ENCODE peak calls at places on chromosomes 13 and 19, in eight cellular contexts. One of them, this sample, is unnamed.

GRCh38 chr19:40862785-40863184 is 12.5 kb upstream of the CYP2A6 start:
- DNase-seq in endothelial cell: no peak
- DNase-seq in cardiac fibroblast: peak; percentile 28
- DNase-seq in heart right ventricle: no peak
- DNase-seq in psoas muscle: no peak
- DNase-seq in left ventricle myocardium inferior: no peak
- DNase-seq in dorsolateral prefrontal cortex: no peak
- DNase-seq in fibroblast of lung: peak; percentile 53
- DNase-seq in this sample: no peak

GRCh38 chr19:2427323-2428026 is at the start of gene TIMM13:
- DNase-seq in endothelial cell: peak; percentile 95
- DNase-seq in cardiac fibroblast: peak; percentile 98
- DNase-seq in heart right ventricle: peak; percentile 97
- DNase-seq in psoas muscle: peak; percentile 99
- DNase-seq in left ventricle myocardium inferior: peak; percentile 96
- DNase-seq in dorsolateral prefrontal cortex: peak; percentile 97
- DNase-seq in fibroblast of lung: peak; percentile 98
- DNase-seq in this sample: peak; percentile 93

GRCh38 chr13:73307481-73307880 is 248.7 kb downstream of the KLF5 start:
- DNase-seq in endothelial cell: no peak
- DNase-seq in cardiac fibroblast: no peak
- DNase-seq in heart right ventricle: no peak
- DNase-seq in psoas muscle: no peak
- DNase-seq in left ventricle myocardium inferior: no peak
- DNase-seq in dorsolateral prefrontal cortex: no peak
- DNase-seq in fibroblast of lung: no peak
- DNase-seq in this sample: no peak

GRCh38 chr13:59946924-59947323 is 216.8 kb downstream of the DIAPH3 start:
- DNase-seq in endothelial cell: no peak
- DNase-seq in cardiac fibroblast: peak; percentile 52
- DNase-seq in heart right ventricle: no peak
- DNase-seq in psoas muscle: no peak
- DNase-seq in left ventricle myocardium inferior: no peak
- DNase-seq in dorsolateral prefrontal cortex: no peak
- DNase-seq in fibroblast of lung: no peak
- DNase-seq in this sample: no peak

GRCh38 chr19:44303976-44304568 is 753 bp downstream of the ZNF235 start:
- DNase-seq in endothelial cell: peak; percentile 15
- DNase-seq in cardiac fibroblast: no peak
- DNase-seq in heart right ventricle: no peak
- DNase-seq in psoas muscle: no peak
- DNase-seq in left ventricle myocardium inferior: no peak
- DNase-seq in dorsolateral prefrontal cortex: no peak
- DNase-seq in fibroblast of lung: no peak
- DNase-seq in this sample: no peak

GRCh38 chr13:107843281-107843680 is 372.1 kb downstream of the LIG4 start:
- DNase-seq in endothelial cell: no peak
- DNase-seq in cardiac fibroblast: no peak
- DNase-seq in heart right ventricle: no peak
- DNase-seq in psoas muscle: no peak
- DNase-seq in left ventricle myocardium inferior: no peak
- DNase-seq in dorsolateral prefrontal cortex: no peak
- DNase-seq in fibroblast of lung: no peak
- DNase-seq in this sample: no peak

GRCh38 chr19:31118292-31118925 is 230.8 kb downstream of the TSHZ3 start:
- DNase-seq in endothelial cell: no peak
- DNase-seq in cardiac fibroblast: no peak
- DNase-seq in heart right ventricle: no peak
- DNase-seq in psoas muscle: no peak
- DNase-seq in left ventricle myocardium inferior: peak; percentile 17
- DNase-seq in dorsolateral prefrontal cortex: no peak
- DNase-seq in fibroblast of lung: no peak
- DNase-seq in this sample: no peak

GRCh38 chr13:28415994-28416411 is 78.9 kb downstream of the FLT1 start:
- DNase-seq in endothelial cell: no peak
- DNase-seq in cardiac fibroblast: no peak
- DNase-seq in heart right ventricle: no peak
- DNase-seq in psoas muscle: no peak
- DNase-seq in left ventricle myocardium inferior: no peak
- DNase-seq in dorsolateral prefrontal cortex: no peak
- DNase-seq in fibroblast of lung: no peak
- DNase-seq in this sample: no peak

GRCh38 chr13:41034382-41034781 is 15.3 kb upstream of the ELF1 start:
- DNase-seq in endothelial cell: no peak
- DNase-seq in cardiac fibroblast: no peak
- DNase-seq in heart right ventricle: no peak
- DNase-seq in psoas muscle: no peak
- DNase-seq in left ventricle myocardium inferior: no peak
- DNase-seq in dorsolateral prefrontal cortex: no peak
- DNase-seq in fibroblast of lung: no peak
- DNase-seq in this sample: no peak

GRCh38 chr13:102800145-102801041 is 1.5 kb downstream of the BIVM start:
- DNase-seq in endothelial cell: peak; percentile 91
- DNase-seq in cardiac fibroblast: peak; percentile 85
- DNase-seq in heart right ventricle: peak; percentile 88
- DNase-seq in psoas muscle: peak; percentile 93
- DNase-seq in left ventricle myocardium inferior: peak; percentile 86
- DNase-seq in dorsolateral prefrontal cortex: peak; percentile 66
- DNase-seq in fibroblast of lung: peak; percentile 78
- DNase-seq in this sample: peak; percentile 80

GRCh38 chr19:49997709-49998108 is 27.5 kb downstream of the VRK3 start:
- DNase-seq in endothelial cell: peak; percentile 19
- DNase-seq in cardiac fibroblast: peak; percentile 20
- DNase-seq in heart right ventricle: no peak
- DNase-seq in psoas muscle: no peak
- DNase-seq in left ventricle myocardium inferior: no peak
- DNase-seq in dorsolateral prefrontal cortex: no peak
- DNase-seq in fibroblast of lung: peak; percentile 21
- DNase-seq in this sample: no peak

GRCh38 chr19:48868196-48868886 is at the start of gene PLEKHA4:
- DNase-seq in endothelial cell: peak; percentile 26
- DNase-seq in cardiac fibroblast: peak; percentile 73
- DNase-seq in heart right ventricle: peak; percentile 81
- DNase-seq in psoas muscle: peak; percentile 85
- DNase-seq in left ventricle myocardium inferior: peak; percentile 86
- DNase-seq in dorsolateral prefrontal cortex: no peak
- DNase-seq in fibroblast of lung: peak; percentile 50
- DNase-seq in this sample: no peak

GRCh38 chr13:51643882-51644281 is 59.6 kb downstream of the WDFY2 start:
- DNase-seq in endothelial cell: no peak
- DNase-seq in cardiac fibroblast: peak; percentile 92
- DNase-seq in heart right ventricle: no peak
- DNase-seq in psoas muscle: no peak
- DNase-seq in left ventricle myocardium inferior: no peak
- DNase-seq in dorsolateral prefrontal cortex: no peak
- DNase-seq in fibroblast of lung: peak; percentile 90
- DNase-seq in this sample: no peak

GRCh38 chr13:100108913-100109507 is 20.1 kb downstream of the PCCA start:
- DNase-seq in endothelial cell: no peak
- DNase-seq in cardiac fibroblast: peak; percentile 37
- DNase-seq in heart right ventricle: no peak
- DNase-seq in psoas muscle: no peak
- DNase-seq in left ventricle myocardium inferior: no peak
- DNase-seq in dorsolateral prefrontal cortex: no peak
- DNase-seq in fibroblast of lung: no peak
- DNase-seq in this sample: no peak

GRCh38 chr19:15977193-15977592 is 28.4 kb downstream of the OR10H4 start:
- DNase-seq in endothelial cell: no peak
- DNase-seq in cardiac fibroblast: no peak
- DNase-seq in heart right ventricle: no peak
- DNase-seq in psoas muscle: no peak
- DNase-seq in left ventricle myocardium inferior: no peak
- DNase-seq in dorsolateral prefrontal cortex: no peak
- DNase-seq in fibroblast of lung: no peak
- DNase-seq in this sample: no peak

GRCh38 chr19:14496029-14496848 is at the start of gene GIPC1:
- DNase-seq in endothelial cell: peak; percentile 98
- DNase-seq in cardiac fibroblast: peak; percentile 100
- DNase-seq in heart right ventricle: peak; percentile 97
- DNase-seq in psoas muscle: peak; percentile 98
- DNase-seq in left ventricle myocardium inferior: peak; percentile 96
- DNase-seq in dorsolateral prefrontal cortex: peak; percentile 98
- DNase-seq in fibroblast of lung: peak; percentile 99
- DNase-seq in this sample: peak; percentile 97

GRCh38 chr13:101258071-101258470 is 158.2 kb downstream of the NALCN start:
- DNase-seq in endothelial cell: no peak
- DNase-seq in cardiac fibroblast: peak; percentile 36
- DNase-seq in heart right ventricle: no peak
- DNase-seq in psoas muscle: peak; percentile 41
- DNase-seq in left ventricle myocardium inferior: no peak
- DNase-seq in dorsolateral prefrontal cortex: no peak
- DNase-seq in fibroblast of lung: peak; percentile 70
- DNase-seq in this sample: no peak

GRCh38 chr19:46624958-46625661 is at the start of gene PTGIR:
- DNase-seq in endothelial cell: no peak
- DNase-seq in cardiac fibroblast: peak; percentile 91
- DNase-seq in heart right ventricle: peak; percentile 78
- DNase-seq in psoas muscle: peak; percentile 91
- DNase-seq in left ventricle myocardium inferior: peak; percentile 81
- DNase-seq in dorsolateral prefrontal cortex: no peak
- DNase-seq in fibroblast of lung: peak; percentile 78
- DNase-seq in this sample: no peak

GRCh38 chr19:10001899-10002298 is 8.4 kb downstream of the COL5A3 start:
- DNase-seq in endothelial cell: peak; percentile 23
- DNase-seq in cardiac fibroblast: peak; percentile 14
- DNase-seq in heart right ventricle: peak; percentile 71
- DNase-seq in psoas muscle: peak; percentile 83
- DNase-seq in left ventricle myocardium inferior: peak; percentile 63
- DNase-seq in dorsolateral prefrontal cortex: no peak
- DNase-seq in fibroblast of lung: peak; percentile 17
- DNase-seq in this sample: peak; percentile 20

GRCh38 chr19:12788682-12789097 is 2.6 kb upstream of the JUNB start:
- DNase-seq in endothelial cell: no peak
- DNase-seq in cardiac fibroblast: peak; percentile 83
- DNase-seq in heart right ventricle: peak; percentile 84
- DNase-seq in psoas muscle: peak; percentile 90
- DNase-seq in left ventricle myocardium inferior: peak; percentile 87
- DNase-seq in dorsolateral prefrontal cortex: peak; percentile 68
- DNase-seq in fibroblast of lung: peak; percentile 63
- DNase-seq in this sample: no peak

DNA sequence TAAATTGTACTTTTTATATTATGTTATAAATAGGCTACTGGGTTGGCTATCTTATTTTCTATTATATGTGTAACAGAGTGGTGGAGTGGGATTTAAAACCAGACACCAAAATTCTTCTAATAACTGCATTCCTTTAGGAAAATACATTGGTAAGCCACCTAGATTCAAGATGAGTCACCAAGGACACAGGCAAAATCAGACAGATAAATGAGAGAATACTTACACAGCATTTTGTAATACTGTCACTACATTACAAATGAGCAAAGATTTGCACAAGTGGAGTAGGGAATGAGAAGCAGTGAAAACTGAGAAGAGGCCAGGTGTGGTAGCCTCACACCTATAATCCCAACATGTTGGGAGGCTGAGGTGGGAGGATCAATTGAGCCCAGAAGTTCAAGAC is 6.2 kb upstream of the SPART start:
- DNase-seq in endothelial cell: no peak
- DNase-seq in cardiac fibroblast: no peak
- DNase-seq in heart right ventricle: no peak
- DNase-seq in psoas muscle: no peak
- DNase-seq in left ventricle myocardium inferior: no peak
- DNase-seq in dorsolateral prefrontal cortex: no peak
- DNase-seq in fibroblast of lung: no peak
- DNase-seq in this sample: no peak
- TF ChIP-seq CTCF in endothelial cell: no peak
- TF ChIP-seq CTCF in cardiac fibroblast: no peak
- TF ChIP-seq CTCF in heart right ventricle: no peak
- TF ChIP-seq CTCF in psoas muscle: no peak
- TF ChIP-seq CTCF in left ventricle myocardium inferior: no peak
- TF ChIP-seq CTCF in dorsolateral prefrontal cortex: no peak
- TF ChIP-seq CTCF in fibroblast of lung: no peak
- TF ChIP-seq CTCF in this sample: no peak

DNA sequence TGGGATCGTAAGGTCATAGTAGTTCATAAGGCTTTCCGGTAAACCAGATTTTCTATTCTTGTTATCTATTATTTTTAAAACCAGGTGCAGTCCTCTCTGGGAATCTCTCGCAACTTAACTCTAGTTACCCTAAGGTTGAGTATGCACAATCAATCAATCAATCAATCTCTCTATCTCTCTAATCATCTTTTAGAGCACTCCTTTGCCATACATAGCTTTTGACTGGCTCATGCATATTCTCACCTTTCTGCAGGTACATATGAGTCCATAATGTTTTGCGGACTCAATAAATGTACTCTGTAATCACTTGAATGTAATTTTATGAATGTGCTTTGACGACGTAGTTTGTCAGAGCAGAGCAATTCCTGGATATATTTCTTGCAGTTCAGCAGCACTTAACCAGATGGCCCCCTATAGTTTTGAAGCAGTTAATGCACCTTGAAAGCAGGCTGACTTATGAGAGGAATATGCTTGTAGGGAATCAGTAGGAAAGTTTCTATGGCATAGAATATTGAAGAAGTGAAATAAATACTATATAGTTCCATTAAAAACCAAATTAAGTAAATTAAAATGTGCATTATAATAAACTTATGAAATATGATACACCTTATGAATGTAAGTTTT is 524.7 kb downstream of the GPC5 start:
- DNase-seq in endothelial cell: no peak
- DNase-seq in cardiac fibroblast: no peak
- DNase-seq in heart right ventricle: no peak
- DNase-seq in psoas muscle: no peak
- DNase-seq in left ventricle myocardium inferior: no peak
- DNase-seq in dorsolateral prefrontal cortex: no peak
- DNase-seq in fibroblast of lung: peak; percentile 3
- DNase-seq in this sample: no peak
- TF ChIP-seq CTCF in endothelial cell: peak; percentile 77
- TF ChIP-seq CTCF in cardiac fibroblast: no peak
- TF ChIP-seq CTCF in heart right ventricle: no peak
- TF ChIP-seq CTCF in psoas muscle: no peak
- TF ChIP-seq CTCF in left ventricle myocardium inferior: peak; percentile 27
- TF ChIP-seq CTCF in dorsolateral prefrontal cortex: no peak
- TF ChIP-seq CTCF in fibroblast of lung: no peak
- TF ChIP-seq CTCF in this sample: peak; percentile 49

DNA sequence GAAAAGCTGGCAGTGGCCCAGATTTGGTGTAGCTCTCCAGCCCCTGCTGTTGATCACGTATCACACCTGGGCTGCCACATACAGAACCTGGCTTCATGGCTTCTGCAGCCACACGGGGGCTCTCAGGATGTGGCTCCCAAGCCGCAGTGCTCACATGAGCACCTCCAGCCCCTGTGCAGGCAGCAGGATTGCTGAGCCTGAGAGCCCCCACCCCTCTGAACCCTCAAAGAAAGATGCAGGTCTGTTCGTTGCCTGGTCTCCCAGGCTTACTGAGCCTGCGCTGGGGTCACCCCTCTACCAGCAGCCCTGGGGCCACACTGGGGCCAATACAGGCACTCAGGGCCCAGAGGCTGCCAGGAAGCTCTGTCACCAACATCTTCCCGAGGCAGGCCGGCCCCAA is 2.7 kb downstream of the PLEKHF1 start:
- DNase-seq in endothelial cell: no peak
- DNase-seq in cardiac fibroblast: no peak
- DNase-seq in heart right ventricle: no peak
- DNase-seq in psoas muscle: no peak
- DNase-seq in left ventricle myocardium inferior: no peak
- DNase-seq in dorsolateral prefrontal cortex: peak; percentile 24
- DNase-seq in fibroblast of lung: no peak
- DNase-seq in this sample: no peak
- TF ChIP-seq CTCF in endothelial cell: no peak
- TF ChIP-seq CTCF in cardiac fibroblast: no peak
- TF ChIP-seq CTCF in heart right ventricle: no peak
- TF ChIP-seq CTCF in psoas muscle: peak; percentile 7
- TF ChIP-seq CTCF in left ventricle myocardium inferior: peak; percentile 12
- TF ChIP-seq CTCF in dorsolateral prefrontal cortex: no peak
- TF ChIP-seq CTCF in fibroblast of lung: no peak
- TF ChIP-seq CTCF in this sample: no peak

GRCh38 chr13:39167018-39167417 is 128.8 kb downstream of the NHLRC3 start:
- DNase-seq in endothelial cell: no peak
- DNase-seq in cardiac fibroblast: no peak
- DNase-seq in heart right ventricle: no peak
- DNase-seq in psoas muscle: no peak
- DNase-seq in left ventricle myocardium inferior: no peak
- DNase-seq in dorsolateral prefrontal cortex: no peak
- DNase-seq in fibroblast of lung: no peak
- DNase-seq in this sample: no peak
- TF ChIP-seq CTCF in endothelial cell: no peak
- TF ChIP-seq CTCF in cardiac fibroblast: no peak
- TF ChIP-seq CTCF in heart right ventricle: no peak
- TF ChIP-seq CTCF in psoas muscle: no peak
- TF ChIP-seq CTCF in left ventricle myocardium inferior: no peak
- TF ChIP-seq CTCF in dorsolateral prefrontal cortex: no peak
- TF ChIP-seq CTCF in fibroblast of lung: no peak
- TF ChIP-seq CTCF in this sample: no peak

This sample was measured in neural crest cell.